ENCODE peak calls at places on chromosomes 11 and 22, in six cellular contexts. One of them, this sample, is unnamed.

GRCh38 chr22:44449061-44449682 is 48.9 kb downstream of the RTL6 start:
- DNase-seq in activated naive CD4-positive, alpha-beta T cell treated with anti-CD3 and anti-CD28 coated beads, Interleukin-2, amount 10 ng/mL, durations not matched to agents 7 days and 5 days: no peak
- DNase-seq in Calu3: no peak
- DNase-seq in activated CD4-positive, alpha-beta T cell treated with anti-CD3 and anti-CD28 coated beads, Interleukin-2, amount 50 U/mL, for 24 hours: no peak
- DNase-seq in amniotic epithelial cell: peak
- DNase-seq in NCI-H345: no peak
- DNase-seq in this sample: no peak

GRCh38 chr11:69480547-69481392 is 693 bp upstream of the LINC01488 start:
- DNase-seq in amniotic epithelial cell: no peak
- DNase-seq in NCI-H345: no peak
- DNase-seq in activated CD4-positive, alpha-beta T cell treated with anti-CD3 and anti-CD28 coated beads, Interleukin-2, amount 50 U/mL, for 24 hours: no peak
- DNase-seq in activated naive CD4-positive, alpha-beta T cell treated with anti-CD3 and anti-CD28 coated beads, Interleukin-2, amount 10 ng/mL, durations not matched to agents 7 days and 5 days: no peak
- DNase-seq in Calu3: peak
- DNase-seq in this sample: peak

GRCh38 chr11:57514538-57515331 is 767 bp downstream of the SLC43A1 start:
- DNase-seq in activated CD4-positive, alpha-beta T cell treated with anti-CD3 and anti-CD28 coated beads, Interleukin-2, amount 50 U/mL, for 24 hours: peak
- DNase-seq in Calu3: peak
- DNase-seq in activated naive CD4-positive, alpha-beta T cell treated with anti-CD3 and anti-CD28 coated beads, Interleukin-2, amount 10 ng/mL, durations not matched to agents 7 days and 5 days: peak
- DNase-seq in amniotic epithelial cell: peak
- DNase-seq in NCI-H345: peak
- DNase-seq in this sample: peak

GRCh38 chr11:12274558-12275197 is 102.7 kb upstream of the PARVA start:
- DNase-seq in Calu3: no peak
- DNase-seq in activated CD4-positive, alpha-beta T cell treated with anti-CD3 and anti-CD28 coated beads, Interleukin-2, amount 50 U/mL, for 24 hours: no peak
- DNase-seq in amniotic epithelial cell: peak
- DNase-seq in activated naive CD4-positive, alpha-beta T cell treated with anti-CD3 and anti-CD28 coated beads, Interleukin-2, amount 10 ng/mL, durations not matched to agents 7 days and 5 days: no peak
- DNase-seq in NCI-H345: no peak
- DNase-seq in this sample: no peak

GRCh38 chr22:37187552-37187890 is 526 bp downstream of the C1QTNF6 start:
- DNase-seq in Calu3: no peak
- DNase-seq in amniotic epithelial cell: peak
- DNase-seq in NCI-H345: no peak
- DNase-seq in activated naive CD4-positive, alpha-beta T cell treated with anti-CD3 and anti-CD28 coated beads, Interleukin-2, amount 10 ng/mL, durations not matched to agents 7 days and 5 days: no peak
- DNase-seq in activated CD4-positive, alpha-beta T cell treated with anti-CD3 and anti-CD28 coated beads, Interleukin-2, amount 50 U/mL, for 24 hours: no peak
- DNase-seq in this sample: no peak

GRCh38 chr11:68036717-68037239 is 2.0 kb upstream of the TCIRG1 start:
- DNase-seq in NCI-H345: no peak
- DNase-seq in amniotic epithelial cell: no peak
- DNase-seq in activated CD4-positive, alpha-beta T cell treated with anti-CD3 and anti-CD28 coated beads, Interleukin-2, amount 50 U/mL, for 24 hours: no peak
- DNase-seq in Calu3: no peak
- DNase-seq in activated naive CD4-positive, alpha-beta T cell treated with anti-CD3 and anti-CD28 coated beads, Interleukin-2, amount 10 ng/mL, durations not matched to agents 7 days and 5 days: peak
- DNase-seq in this sample: no peak

GRCh38 chr11:31913985-31914384 is 102.9 kb upstream of the PAX6 start:
- DNase-seq in Calu3: no peak
- DNase-seq in activated naive CD4-positive, alpha-beta T cell treated with anti-CD3 and anti-CD28 coated beads, Interleukin-2, amount 10 ng/mL, durations not matched to agents 7 days and 5 days: no peak
- DNase-seq in activated CD4-positive, alpha-beta T cell treated with anti-CD3 and anti-CD28 coated beads, Interleukin-2, amount 50 U/mL, for 24 hours: no peak
- DNase-seq in NCI-H345: no peak
- DNase-seq in amniotic epithelial cell: no peak
- DNase-seq in this sample: no peak

GRCh38 chr11:92141159-92141558 is 83.5 kb upstream of the FAT3 start:
- DNase-seq in Calu3: no peak
- DNase-seq in activated CD4-positive, alpha-beta T cell treated with anti-CD3 and anti-CD28 coated beads, Interleukin-2, amount 50 U/mL, for 24 hours: no peak
- DNase-seq in amniotic epithelial cell: no peak
- DNase-seq in NCI-H345: no peak
- DNase-seq in activated naive CD4-positive, alpha-beta T cell treated with anti-CD3 and anti-CD28 coated beads, Interleukin-2, amount 10 ng/mL, durations not matched to agents 7 days and 5 days: no peak
- DNase-seq in this sample: peak

GRCh38 chr11:4887591-4887990 is 5.9 kb downstream of the OR51T1 start:
- DNase-seq in Calu3: no peak
- DNase-seq in amniotic epithelial cell: no peak
- DNase-seq in NCI-H345: no peak
- DNase-seq in activated CD4-positive, alpha-beta T cell treated with anti-CD3 and anti-CD28 coated beads, Interleukin-2, amount 50 U/mL, for 24 hours: no peak
- DNase-seq in activated naive CD4-positive, alpha-beta T cell treated with anti-CD3 and anti-CD28 coated beads, Interleukin-2, amount 10 ng/mL, durations not matched to agents 7 days and 5 days: no peak
- DNase-seq in this sample: no peak

GRCh38 chr11:86016451-86016850 is 52.4 kb downstream of the PICALM start:
- DNase-seq in amniotic epithelial cell: no peak
- DNase-seq in NCI-H345: no peak
- DNase-seq in activated naive CD4-positive, alpha-beta T cell treated with anti-CD3 and anti-CD28 coated beads, Interleukin-2, amount 10 ng/mL, durations not matched to agents 7 days and 5 days: no peak
- DNase-seq in Calu3: no peak
- DNase-seq in activated CD4-positive, alpha-beta T cell treated with anti-CD3 and anti-CD28 coated beads, Interleukin-2, amount 50 U/mL, for 24 hours: no peak
- DNase-seq in this sample: no peak

GRCh38 chr11:67572747-67573419 is 10.7 kb upstream of the GSTP1 start:
- DNase-seq in activated naive CD4-positive, alpha-beta T cell treated with anti-CD3 and anti-CD28 coated beads, Interleukin-2, amount 10 ng/mL, durations not matched to agents 7 days and 5 days: peak
- DNase-seq in Calu3: peak
- DNase-seq in activated CD4-positive, alpha-beta T cell treated with anti-CD3 and anti-CD28 coated beads, Interleukin-2, amount 50 U/mL, for 24 hours: no peak
- DNase-seq in NCI-H345: peak
- DNase-seq in amniotic epithelial cell: peak
- DNase-seq in this sample: peak